ENCODE peak calls at places on chromosome 16, in six cellular contexts. G is astrocyte of the spinal cord, S is ureter, V is mammary epithelial cell, N is HS-5, F is SHP77. T is an unnamed sample.
A peak's percentile ranks its signal among the peaks of the same experiment; 100 is the strongest.

GRCh38 chr16:53721017-53721416 is 17.1 kb downstream of the FTO start:
- DNase-seq in G (no peak), S (no peak), V (no peak), N (no peak), F (no peak), T (no peak)

GRCh38 chr16:79093554-79093967 is 507.0 kb downstream of the MAF start:
- DNase-seq in G (no peak), S (no peak), V (no peak), N (no peak), F (no peak), T (no peak)

GRCh38 chr16:25109643-25110042 is 1.9 kb upstream of the LCMT1 start:
- DNase-seq in G (peak; percentile 92), S (no peak), V (peak; percentile 90), N (peak; percentile 97), F (peak; percentile 7), T (peak; percentile 81)

GRCh38 chr16:50296807-50297206 is 30.5 kb downstream of the ADCY7 start:
- DNase-seq in G (no peak), S (no peak), V (no peak), N (no peak), F (no peak), T (no peak)

GRCh38 chr16:88975511-88976061 is 1.4 kb downstream of the CBFA2T3 start:
- DNase-seq in G (no peak), S (no peak), V (no peak), N (no peak), F (no peak), T (no peak)

GRCh38 chr16:75502916-75503605 is 7.8 kb upstream of the CHST6 start:
- DNase-seq in G (no peak), S (no peak), V (peak; percentile 77), N (no peak), F (no peak), T (no peak)

GRCh38 chr16:89453662-89454321 is 36.6 kb downstream of the ANKRD11 start:
- DNase-seq in G (no peak), S (no peak), V (no peak), N (no peak), F (no peak), T (no peak)

GRCh38 chr16:89565256-89565505 is 4.7 kb downstream of the RPL13 start:
- DNase-seq in G (no peak), S (no peak), V (no peak), N (no peak), F (peak; percentile 28), T (no peak)

GRCh38 chr16:22670551-22670970 is 143.4 kb upstream of the HS3ST2 start:
- DNase-seq in G (no peak), S (peak; percentile 39), V (no peak), N (no peak), F (no peak), T (no peak)

GRCh38 chr16:47057631-47057996 is 84.1 kb upstream of the DNAJA2 start:
- DNase-seq in G (no peak), S (no peak), V (no peak), N (no peak), F (no peak), T (no peak)

GRCh38 chr16:71880176-71880575 is 3.8 kb downstream of the ZNF821 start:
- DNase-seq in G (no peak), S (no peak), V (no peak), N (no peak), F (no peak), T (no peak)